ENCODE peak calls at places on chromosomes 7 and 10, in five cellular contexts. U, W, R, S and G are unnamed samples.

GRCh38 chr7:111564078-111564477 is 1.8 kb upstream of the IMMP2L start:
- DNase-seq in W (no peak), U (no peak), S (no peak), R (no peak), G (no peak)

GRCh38 chr7:157692156-157693011 is 355.6 kb downstream of the DNAJB6 start:
- DNase-seq in U (peak), S (no peak), R (no peak), W (no peak), G (no peak)

GRCh38 chr10:128180843-128181242 is 54.6 kb upstream of the MKI67 start:
- DNase-seq in R (no peak), S (no peak), U (no peak), W (no peak), G (no peak)

GRCh38 chr10:58981846-58982245 is 194.6 kb upstream of the PHYHIPL start:
- DNase-seq in U (no peak), S (no peak), R (no peak), W (no peak), G (no peak)

GRCh38 chr7:109126404-109127050 is 556.9 kb downstream of the DNAJB9 start:
- DNase-seq in W (no peak), R (no peak), S (no peak), U (peak), G (no peak)

GRCh38 chr7:34165466-34165865 is 260.1 kb downstream of the BMPER start:
- DNase-seq in W (no peak), S (no peak), R (peak), U (no peak), G (no peak)

GRCh38 chr7:67913604-67914003 is 917.0 kb downstream of the TYW1 start:
- DNase-seq in U (no peak), W (no peak), S (no peak), R (no peak), G (peak)

GRCh38 chr7:157596471-157596870 is 259.7 kb downstream of the DNAJB6 start:
- DNase-seq in R (no peak), W (no peak), U (no peak), S (no peak), G (no peak)

GRCh38 chr10:80196270-80196949 is 8.9 kb downstream of the ANXA11 start:
- DNase-seq in S (peak), W (peak), U (peak), R (no peak), G (no peak)

GRCh38 chr10:130337305-130337640 is 201.1 kb downstream of the GLRX3 start:
- DNase-seq in R (no peak), S (no peak), W (no peak), U (no peak), G (no peak)

GRCh38 chr7:159033956-159034938 is 110.4 kb downstream of the VIPR2 start:
- DNase-seq in S (peak), U (no peak), W (no peak), R (no peak), G (no peak)

GRCh38 chr7:105388373-105389089 is at the start of gene SRPK2:
- DNase-seq in U (peak), R (no peak), S (peak), W (peak), G (peak)

GRCh38 chr10:478471-479245 is 210.8 kb downstream of the DIP2C start:
- DNase-seq in U (peak), R (no peak), W (no peak), S (no peak), G (no peak)

GRCh38 chr7:158028290-158028941 is 559.2 kb downstream of the PTPRN2 start:
- DNase-seq in S (peak), U (peak), R (no peak), W (no peak), G (no peak)

GRCh38 chr7:2934211-2934731 is 90.2 kb upstream of the GNA12 start:
- DNase-seq in R (peak), S (no peak), U (no peak), W (peak), G (peak)